ENCODE peak calls at places on chromosomes 12 and 14, in four cellular contexts. X is activated CD8-positive, alpha-beta T cell treated with anti-CD3 and anti-CD28 coated beads, Interleukin-2, amount 10 ng/mL, durations not matched to agents 7 days and 5 days; U is hepatic stellate cell; R is glomerular endothelial cell. H is an unnamed sample.

GRCh38 chr12:53288322-53288721 is 7.0 kb upstream of the PFDN5 start:
- DNase-seq in R (no peak), X (no peak), U (no peak), H (no peak)

GRCh38 chr14:49893309-49894213 is 679 bp downstream of the ARF6 start:
- DNase-seq in X (peak), R (no peak), U (peak), H (peak)

GRCh38 chr12:32365473-32366064 is 33.8 kb upstream of the FGD4 start:
- DNase-seq in R (peak), X (peak), U (peak), H (peak)

GRCh38 chr12:40770781-40771180 is 78.5 kb downstream of the CNTN1 start:
- DNase-seq in U (no peak), X (no peak), R (no peak), H (no peak)

GRCh38 chr14:91369628-91370445 is 47.8 kb downstream of the CCDC88C start:
- DNase-seq in R (no peak), X (no peak), U (no peak), H (no peak)

GRCh38 chr12:107356937-107357295 is 263.6 kb upstream of the CRY1 start:
- DNase-seq in X (no peak), U (no peak), R (no peak), H (no peak)

GRCh38 chr12:29200586-29200985 is 51.5 kb downstream of the FAR2 start:
- DNase-seq in X (no peak), U (no peak), R (no peak), H (no peak)

GRCh38 chr12:129150721-129151120 is 297.4 kb downstream of the GLT1D1 start:
- DNase-seq in X (no peak), R (no peak), U (no peak), H (no peak)

GRCh38 chr12:47124451-47124850 is 44.7 kb upstream of the AMIGO2 start:
- DNase-seq in U (no peak), R (no peak), X (no peak), H (no peak)

GRCh38 chr14:85280074-85280473 is 249.9 kb upstream of the FLRT2 start:
- DNase-seq in U (no peak), X (no peak), R (no peak), H (no peak)

GRCh38 chr14:103108749-103109207 is 14.3 kb downstream of the EXOC3L4 start:
- DNase-seq in X (no peak), U (peak), R (no peak), H (peak)

GRCh38 chr14:103155013-103155412 is 31.8 kb downstream of the TNFAIP2 start:
- DNase-seq in R (no peak), X (no peak), U (peak), H (peak)

GRCh38 chr12:114684098-114684869 is at the start of gene TBX3:
- DNase-seq in X (peak), U (peak), R (peak), H (peak)

GRCh38 chr12:128307791-128308190 is 40.8 kb downstream of the TMEM132C start:
- DNase-seq in X (no peak), R (no peak), U (no peak), H (no peak)

GRCh38 chr14:68968051-68968450 is 11.1 kb downstream of the ACTN1 start:
- DNase-seq in X (peak), R (no peak), U (no peak), H (no peak)

GRCh38 chr12:100953217-100953616 is 158.6 kb downstream of the ANO4 start:
- DNase-seq in X (no peak), R (no peak), U (no peak), H (no peak)

GRCh38 chr12:68290126-68290525 is 36.7 kb upstream of the IL22 start:
- DNase-seq in R (no peak), U (no peak), X (peak), H (no peak)

GRCh38 chr14:54614296-54614695 is 47.4 kb downstream of the SAMD4A start:
- DNase-seq in X (no peak), U (no peak), R (no peak), H (no peak)

GRCh38 chr14:88424573-88424972 is 39.1 kb downstream of the SPATA7 start:
- DNase-seq in R (no peak), U (no peak), X (no peak), H (no peak)

H was measured in AG08396.